ENCODE peak calls at places on chromosomes 12 and 14, in five cellular contexts. V is right cardiac atrium, Y is Karpas-422, C is upper lobe of right lung, N is HTR-8/SVneo. P is an unnamed sample.

GRCh38 chr12:67811437-67812361 is 163.2 kb downstream of the DYRK2 start:
- DNase-seq in C (no peak), Y (no peak), V (no peak), N (no peak), P (no peak)

GRCh38 chr14:23566782-23567185 is 807 bp downstream of the AP1G2 start:
- DNase-seq in V (peak; percentile 25), N (no peak), C (no peak), Y (no peak), P (no peak)

GRCh38 chr12:29957835-29958234 is 174.1 kb upstream of the TMTC1 start:
- DNase-seq in C (no peak), N (no peak), V (no peak), Y (no peak), P (no peak)

GRCh38 chr12:111067498-111067897 is 147.1 kb upstream of the MYL2 start:
- DNase-seq in Y (no peak), C (peak; percentile 8), N (no peak), V (no peak), P (no peak)

GRCh38 chr12:102960766-102961487 is 3.5 kb downstream of the ASCL1 start:
- DNase-seq in Y (no peak), C (no peak), V (no peak), N (no peak), P (no peak)

GRCh38 chr12:79275631-79276030 is 411.1 kb downstream of the SYT1 start:
- DNase-seq in N (no peak), Y (no peak), C (no peak), V (no peak), P (no peak)

GRCh38 chr12:92290016-92290685 is 144.5 kb upstream of the BTG1 start:
- DNase-seq in V (no peak), Y (no peak), C (no peak), N (peak; percentile 3), P (no peak)

GRCh38 chr12:107845980-107846659 is 71.6 kb downstream of the ASCL4 start:
- DNase-seq in V (no peak), C (no peak), N (no peak), Y (no peak), P (no peak)

GRCh38 chr12:47033081-47033480 is 46.3 kb upstream of the PCED1B start:
- DNase-seq in Y (no peak), C (peak; percentile 74), V (no peak), N (no peak), P (peak; percentile 82)